ENCODE peak calls at places on chromosomes 7 and 10, in six cellular contexts. C is AG04450; A is CD8-positive, alpha-beta memory T cell; U is iris pigment epithelial cell; H is GM04504; R is stimulated activated CD8-positive, alpha-beta memory T cell treated with anti-CD3 and anti-CD28 coated beads, Interleukin-4, amount 100 ng/mL, for 48 hours. T is an unnamed sample.

GRCh38 chr10:120011359-120012132 is 119.0 kb downstream of the SEC23IP start:
- DNase-seq in U (no peak), H (no peak), C (no peak), A (no peak), R (no peak), T (no peak)

GRCh38 chr10:60314306-60314940 is 75.3 kb downstream of the ANK3 start:
- DNase-seq in R (no peak), C (no peak), A (no peak), U (peak), H (peak), T (peak)

GRCh38 chr10:490891-491571 is 198.4 kb downstream of the DIP2C start:
- DNase-seq in C (no peak), H (peak), A (no peak), R (no peak), U (peak), T (peak)

GRCh38 chr10:74292871-74293427 is 141.9 kb downstream of the ADK start:
- DNase-seq in C (peak), H (no peak), U (peak), R (no peak), A (no peak), T (peak)

GRCh38 chr10:44278669-44279337 is 106.1 kb downstream of the CXCL12 start:
- DNase-seq in A (no peak), R (no peak), U (no peak), C (no peak), H (no peak), T (no peak)

GRCh38 chr7:80895056-80895455 is 23.8 kb downstream of the SEMA3C start:
- DNase-seq in R (no peak), A (no peak), H (no peak), U (no peak), C (no peak), T (peak)

GRCh38 chr10:17213646-17214349 is 12.3 kb upstream of the TRDMT1 start:
- DNase-seq in A (no peak), H (no peak), U (peak), C (no peak), R (no peak), T (no peak)

GRCh38 chr10:20624642-20625041 is 272.5 kb downstream of the NEBL start:
- DNase-seq in U (no peak), H (peak), A (no peak), C (no peak), R (no peak), T (peak)

T was measured in fibroblast of villous mesenchyme.